ENCODE peak calls at places on chromosome 11, in nine cellular contexts. I, T, D, B, J, O, A, Z and F are unnamed samples.
A peak's percentile ranks its signal among the peaks of the same experiment; 100 is the strongest.

GRCh38 chr11:126284829-126285228 is 1.9 kb downstream of the TIRAP start:
- DNase-seq in A (peak; percentile 95), Z (peak; percentile 78), O (no peak), J (no peak), B (peak; percentile 98), D (peak; percentile 82), T (peak; percentile 87), I (no peak), F (peak; percentile 96)

GRCh38 chr11:61486779-61487178 is 21.8 kb upstream of the LRRC10B start:
- DNase-seq in O (no peak), Z (no peak), J (no peak), T (no peak), D (no peak), I (no peak), B (no peak), A (no peak), F (no peak)

GRCh38 chr11:44983786-44984185 is 33.1 kb upstream of the TP53I11 start:
- DNase-seq in O (peak; percentile 54), I (no peak), T (no peak), B (no peak), J (peak; percentile 65), A (no peak), D (no peak), Z (peak; percentile 41), F (no peak)

GRCh38 chr11:43738600-43739409 is 58.3 kb downstream of the HSD17B12 start:
- DNase-seq in O (no peak), J (no peak), D (no peak), T (peak; percentile 87), A (peak; percentile 62), Z (no peak), B (peak; percentile 78), I (no peak), F (peak; percentile 63)

GRCh38 chr11:46159694-46160093 is 38.4 kb upstream of the PHF21A start:
- DNase-seq in T (no peak), B (no peak), D (no peak), Z (no peak), O (no peak), A (no peak), I (no peak), J (no peak), F (no peak)

GRCh38 chr11:133507185-133507584 is 25.1 kb downstream of the OPCML start:
- DNase-seq in A (no peak), J (no peak), T (no peak), I (no peak), D (no peak), O (no peak), B (no peak), Z (no peak), F (no peak)

GRCh38 chr11:13169709-13170108 is 107.9 kb upstream of the BMAL1 start:
- DNase-seq in A (peak; percentile 84), O (no peak), B (peak; percentile 79), I (no peak), T (no peak), J (no peak), Z (no peak), D (no peak), F (peak; percentile 87)

GRCh38 chr11:70731670-70732492 is 333.6 kb downstream of the CTTN start:
- DNase-seq in T (no peak), I (no peak), Z (no peak), J (peak; percentile 48), B (no peak), A (no peak), D (no peak), O (peak; percentile 49), F (no peak)

GRCh38 chr11:67438121-67438902 is 830 bp upstream of the PTPRCAP start:
- DNase-seq in B (no peak), D (no peak), Z (no peak), I (no peak), A (no peak), J (peak; percentile 94), T (no peak), O (peak; percentile 91), F (no peak)

GRCh38 chr11:371716-372590 is 2.7 kb downstream of the B4GALNT4 start:
- DNase-seq in T (no peak), B (no peak), Z (no peak), D (no peak), A (no peak), J (no peak), O (peak; percentile 57), I (no peak), F (no peak)

GRCh38 chr11:62010935-62011528 is 43.6 kb upstream of the FTH1 start:
- DNase-seq in O (no peak), T (no peak), Z (no peak), D (no peak), B (no peak), I (no peak), J (no peak), A (no peak), F (no peak)

GRCh38 chr11:1025410-1026162 is 10.9 kb downstream of the MUC6 start:
- DNase-seq in B (no peak), T (no peak), I (no peak), O (no peak), D (no peak), A (no peak), J (no peak), Z (no peak), F (no peak)

GRCh38 chr11:122271167-122271566 is 155.2 kb upstream of the BLID start:
- DNase-seq in D (no peak), O (no peak), A (no peak), J (no peak), B (no peak), T (no peak), Z (no peak), I (no peak), F (no peak)

GRCh38 chr11:132264616-132265015 is 894.2 kb downstream of the NTM start:
- DNase-seq in T (no peak), O (no peak), J (no peak), A (no peak), B (no peak), I (no peak), Z (no peak), D (no peak), F (no peak)

GRCh38 chr11:114262681-114263509 is 33.3 kb upstream of the NNMT start:
- DNase-seq in J (no peak), O (no peak), Z (peak; percentile 84), A (no peak), T (peak; percentile 27), B (peak; percentile 52), D (no peak), I (no peak), F (peak; percentile 40)

GRCh38 chr11:112363527-112363926 is 102.9 kb upstream of the PLET1 start:
- DNase-seq in J (no peak), A (no peak), O (no peak), T (no peak), I (no peak), B (no peak), D (no peak), Z (no peak), F (no peak)

GRCh38 chr11:35875063-35875462 is 68.8 kb upstream of the LDLRAD3 start:
- DNase-seq in A (no peak), Z (no peak), T (no peak), J (no peak), D (no peak), I (no peak), B (no peak), O (no peak), F (no peak)

GRCh38 chr11:111409915-111410314 is 30.8 kb upstream of the POU2AF1 start:
- DNase-seq in Z (no peak), D (peak; percentile 76), T (peak; percentile 38), I (no peak), O (no peak), A (no peak), J (no peak), B (no peak), F (no peak)

GRCh38 chr11:73029408-73029807 is 112.7 kb downstream of the FCHSD2 start:
- DNase-seq in B (no peak), D (no peak), J (no peak), T (no peak), Z (no peak), A (no peak), I (no peak), O (no peak), F (no peak)

GRCh38 chr11:3195251-3196160 is 23.1 kb downstream of the MRGPRG start:
- DNase-seq in I (no peak), T (no peak), O (no peak), D (no peak), Z (peak; percentile 62), B (peak; percentile 6), J (peak; percentile 65), A (no peak), F (no peak)
- TF ChIP-seq CTCF in I (peak; percentile 27), T (no peak), O (peak; percentile 22), D (no peak), Z (peak; percentile 23), B (peak; percentile 71), J (peak; percentile 23), A (peak; percentile 54), F (peak; percentile 48)

GRCh38 chr11:14858404-14858803 is 33.6 kb downstream of the CYP2R1 start:
- DNase-seq in T (no peak), A (no peak), J (no peak), B (no peak), O (no peak), I (no peak), D (no peak), Z (no peak), F (no peak)

GRCh38 chr11:14860511-14860910 is 31.5 kb downstream of the CYP2R1 start:
- DNase-seq in Z (no peak), T (no peak), A (no peak), D (no peak), B (no peak), J (no peak), O (no peak), I (no peak), F (no peak)

GRCh38 chr11:14855890-14856289 is 36.1 kb downstream of the CYP2R1 start:
- DNase-seq in A (no peak), I (no peak), T (no peak), J (no peak), O (no peak), Z (no peak), D (no peak), B (no peak), F (no peak)

GRCh38 chr11:14861680-14862079 is 30.4 kb downstream of the CYP2R1 start:
- DNase-seq in Z (no peak), T (no peak), A (no peak), D (no peak), I (no peak), B (no peak), J (no peak), O (no peak), F (no peak)
- H3K4me3 ChIP-seq in Z (no peak overlapping the region), T (no peak overlapping the region), A (no peak overlapping the region), D (no peak overlapping the region), I (no peak overlapping the region), B (no peak overlapping the region), J (no peak overlapping the region), O (no peak overlapping the region), F (no peak overlapping the region)

DNA sequence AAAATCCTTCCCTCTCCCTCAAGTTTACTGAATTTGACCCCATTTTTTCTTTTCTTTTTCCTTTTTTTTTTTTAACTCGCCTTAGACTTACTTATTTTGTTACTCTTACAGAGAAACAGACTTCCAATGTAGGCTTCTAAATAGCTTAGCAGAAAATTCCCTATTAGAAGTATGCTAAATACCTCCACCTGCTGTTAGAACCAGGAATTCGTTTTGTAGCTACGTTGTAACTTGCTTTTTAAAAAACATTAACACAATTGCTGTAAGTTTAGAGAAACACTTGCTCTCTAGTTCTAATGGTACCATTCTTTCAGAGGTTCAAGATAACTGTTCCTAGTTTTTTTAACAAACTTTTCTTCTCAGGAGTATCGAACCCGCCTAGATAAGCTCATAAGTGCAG is 324.2 kb downstream of the DCDC1 start:
- DNase-seq in J (no peak), I (no peak), B (no peak), D (no peak), T (no peak), O (no peak), Z (no peak), A (no peak), F (peak; percentile 11)
- TF ChIP-seq CTCF in J (no peak), I (no peak), B (no peak), D (no peak), T (peak; percentile 36), O (peak; percentile 20), Z (no peak), A (no peak), F (peak; percentile 21)

GRCh38 chr11:60182546-60183330 is at the start of gene MS4A6A:
- DNase-seq in O (no peak), J (no peak), B (no peak), I (no peak), Z (no peak), A (no peak), D (no peak), T (no peak), F (no peak)
- H3K4me3 ChIP-seq in O (no peak within 1 kb of the TSS), J (peak within 1 kb of the TSS; percentile 37), B (no peak within 1 kb of the TSS), I (peak within 1 kb of the TSS; percentile 21), Z (peak within 1 kb of the TSS; percentile 32), A (no peak within 1 kb of the TSS), D (no peak within 1 kb of the TSS), T (no peak within 1 kb of the TSS), F (no peak within 1 kb of the TSS)